ENCODE peak calls at places on chromosomes 2 and 18, in six cellular contexts. One of them, this sample, is unnamed.
A peak's percentile ranks its signal among the peaks of the same experiment; 100 is the strongest.

GRCh38 chr2:240469747-240470146 is 34.3 kb downstream of the GPC1 start:
- DNase-seq in HCT116: no peak
- DNase-seq in K562: no peak
- DNase-seq in H1: no peak
- DNase-seq in HepG2: no peak
- DNase-seq in GM12878: no peak
- DNase-seq in this sample: no peak

GRCh38 chr2:224221455-224221913 is 180.4 kb downstream of the FAM124B start:
- DNase-seq in GM12878: no peak
- DNase-seq in H1: no peak
- DNase-seq in HCT116: no peak
- DNase-seq in HepG2: no peak
- DNase-seq in K562: no peak
- DNase-seq in this sample: peak; percentile 74

GRCh38 chr18:22101731-22102130 is 67.7 kb upstream of the GATA6 start:
- DNase-seq in HCT116: no peak
- DNase-seq in GM12878: no peak
- DNase-seq in H1: no peak
- DNase-seq in HepG2: no peak
- DNase-seq in K562: no peak
- DNase-seq in this sample: no peak

GRCh38 chr2:124534015-124534414 is 508.9 kb downstream of the CNTNAP5 start:
- DNase-seq in K562: no peak
- DNase-seq in H1: no peak
- DNase-seq in HepG2: no peak
- DNase-seq in GM12878: no peak
- DNase-seq in HCT116: no peak
- DNase-seq in this sample: no peak

GRCh38 chr18:37944871-37945270 is 379.3 kb upstream of the CELF4 start:
- DNase-seq in H1: no peak
- DNase-seq in K562: no peak
- DNase-seq in HepG2: no peak
- DNase-seq in GM12878: no peak
- DNase-seq in HCT116: no peak
- DNase-seq in this sample: no peak

GRCh38 chr2:160241251-160242137 is 41.4 kb upstream of the ITGB6 start:
- DNase-seq in H1: no peak
- DNase-seq in HCT116: peak; percentile 56
- DNase-seq in K562: no peak
- DNase-seq in GM12878: no peak
- DNase-seq in HepG2: no peak
- DNase-seq in this sample: no peak

GRCh38 chr2:54274781-54275242 is 18.8 kb upstream of the TSPYL6 start:
- DNase-seq in K562: no peak
- DNase-seq in HCT116: no peak
- DNase-seq in HepG2: no peak
- DNase-seq in GM12878: no peak
- DNase-seq in H1: no peak
- DNase-seq in this sample: no peak

GRCh38 chr2:54859997-54860701 is 136.7 kb downstream of the EML6 start:
- DNase-seq in K562: no peak
- DNase-seq in GM12878: no peak
- DNase-seq in HCT116: no peak
- DNase-seq in HepG2: no peak
- DNase-seq in H1: no peak
- DNase-seq in this sample: no peak

GRCh38 chr2:41101281-41101680 is 649.4 kb upstream of the SLC8A1 start:
- DNase-seq in HepG2: no peak
- DNase-seq in H1: no peak
- DNase-seq in K562: no peak
- DNase-seq in GM12878: no peak
- DNase-seq in HCT116: no peak
- DNase-seq in this sample: no peak

DNA sequence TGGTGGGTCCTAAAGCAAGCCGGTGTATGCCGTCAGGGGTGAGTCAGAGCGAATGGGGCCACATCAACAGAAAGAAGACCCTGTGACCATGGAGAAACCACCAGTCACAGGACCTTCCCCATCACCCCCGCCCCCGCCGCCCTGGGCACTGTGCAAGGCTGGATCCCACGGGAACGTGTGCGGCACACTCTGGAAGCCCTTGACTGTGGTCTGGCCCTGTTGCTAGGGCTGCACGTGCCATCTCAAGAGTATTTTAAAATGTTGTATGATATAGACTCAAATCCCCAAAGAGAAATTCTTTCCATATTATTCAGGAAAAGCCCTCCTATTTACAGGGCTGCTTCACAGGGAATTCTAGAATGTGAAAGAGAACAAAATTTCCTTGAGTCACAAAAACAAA is 174.8 kb downstream of the BCL2 start:
- DNase-seq in K562: no peak
- DNase-seq in H1: no peak
- DNase-seq in GM12878: no peak
- DNase-seq in HepG2: no peak
- DNase-seq in HCT116: no peak
- DNase-seq in this sample: no peak
- TF ChIP-seq ZNF274 in K562: no peak
- TF ChIP-seq ZNF274 in H1: no peak
- TF ChIP-seq ZNF274 in GM12878: no peak
- TF ChIP-seq ZNF274 in HepG2: no peak
- TF ChIP-seq ZNF274 in HCT116: no peak
- TF ChIP-seq ZNF274 in this sample: no peak

DNA sequence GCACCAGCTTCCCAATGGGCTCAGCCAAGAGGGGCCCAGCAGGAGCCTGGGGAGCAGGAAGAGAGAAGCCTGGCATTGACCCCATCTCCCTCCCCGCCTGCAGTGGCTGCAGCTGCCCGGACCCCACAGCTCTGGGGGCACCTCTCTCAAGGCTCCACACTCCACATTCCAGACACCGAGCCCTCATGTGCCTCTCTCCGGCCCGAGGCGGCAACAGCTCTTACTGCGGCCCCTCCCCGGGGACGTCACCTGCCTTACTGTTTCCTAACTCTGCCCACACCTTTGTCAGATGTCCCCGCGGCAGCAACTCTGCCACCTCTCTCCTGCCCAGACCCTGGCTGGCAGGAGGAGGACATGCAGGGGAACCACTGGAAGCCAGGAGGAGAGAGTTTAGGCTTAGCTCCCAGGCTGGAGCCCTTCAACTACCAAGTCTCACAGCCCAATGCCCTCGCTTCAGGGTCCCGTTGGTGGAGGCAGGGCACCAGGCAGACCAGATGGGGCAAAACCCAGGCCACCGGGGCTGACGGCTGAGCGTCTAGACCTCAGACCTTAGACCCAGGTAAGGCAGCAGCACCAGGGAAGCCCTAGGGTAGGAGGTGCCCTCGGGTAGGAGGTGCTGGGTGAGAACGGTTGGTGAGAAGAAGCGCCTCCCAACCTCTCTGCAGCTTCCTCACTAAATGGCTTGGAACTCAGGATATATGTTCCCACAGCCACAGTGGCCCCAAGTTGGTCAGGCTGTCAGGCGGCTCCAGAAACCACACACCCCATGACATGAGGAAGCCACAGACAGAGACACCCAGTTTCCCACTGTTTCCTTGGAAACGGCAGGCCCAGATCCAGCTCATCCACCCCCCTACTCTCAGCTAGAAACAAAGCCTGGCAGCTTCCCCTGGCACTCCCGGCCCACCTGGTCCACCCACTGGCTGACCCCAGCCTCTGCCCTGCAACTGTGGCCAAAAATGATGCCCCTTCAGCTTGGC is 13.3 kb upstream of the MLPH start:
- DNase-seq in GM12878: no peak
- DNase-seq in HCT116: no peak
- DNase-seq in K562: no peak
- DNase-seq in HepG2: no peak
- DNase-seq in H1: no peak
- DNase-seq in this sample: no peak
- H3K9ac ChIP-seq in GM12878: no peak overlapping the region
- H3K9ac ChIP-seq in HCT116: peak overlapping the region; percentile 83
- H3K9ac ChIP-seq in K562: peak overlapping the region; percentile 91
- H3K9ac ChIP-seq in HepG2: no peak overlapping the region
- H3K9ac ChIP-seq in H1: no peak overlapping the region
- H3K9ac ChIP-seq in this sample: peak overlapping the region; percentile 86

GRCh38 chr2:37918742-37919186 is 6.3 kb upstream of the RMDN2 start:
- DNase-seq in HCT116: no peak
- DNase-seq in GM12878: no peak
- DNase-seq in HepG2: peak; percentile 99
- DNase-seq in K562: no peak
- DNase-seq in H1: no peak
- DNase-seq in this sample: no peak

GRCh38 chr2:37923308-37924055 is 1.6 kb upstream of the RMDN2 start:
- DNase-seq in H1: no peak
- DNase-seq in HCT116: no peak
- DNase-seq in GM12878: no peak
- DNase-seq in K562: no peak
- DNase-seq in HepG2: peak; percentile 39
- DNase-seq in this sample: no peak

GRCh38 chr2:37917281-37918228 is 7.5 kb upstream of the RMDN2 start:
- DNase-seq in H1: no peak
- DNase-seq in GM12878: no peak
- DNase-seq in HCT116: no peak
- DNase-seq in K562: no peak
- DNase-seq in HepG2: no peak
- DNase-seq in this sample: no peak

GRCh38 chr2:37919631-37920032 is 5.5 kb upstream of the RMDN2 start:
- DNase-seq in H1: no peak
- DNase-seq in HepG2: peak; percentile 95
- DNase-seq in GM12878: no peak
- DNase-seq in K562: peak; percentile 17
- DNase-seq in HCT116: no peak
- DNase-seq in this sample: no peak

DNA sequence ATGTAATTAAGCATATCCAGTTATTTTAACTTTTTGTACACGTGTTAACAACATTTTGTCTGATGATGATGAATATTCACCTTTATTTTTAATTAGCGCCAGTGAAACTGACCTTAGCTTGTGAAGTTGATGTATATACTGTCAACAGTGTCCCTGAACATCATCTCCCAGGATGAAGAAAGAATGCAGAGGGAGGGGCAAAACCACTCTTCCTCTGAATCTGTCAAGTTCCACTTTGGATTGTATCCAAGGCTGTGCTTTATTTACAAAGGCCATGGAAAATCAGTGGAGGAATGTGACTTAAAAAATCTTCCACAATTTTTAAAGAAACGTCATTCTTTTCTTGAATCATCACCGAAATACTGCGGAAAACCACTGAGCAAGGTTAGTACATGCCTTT is 4.5 kb upstream of the RMDN2 start:
- DNase-seq in H1: no peak
- DNase-seq in HepG2: peak; percentile 93
- DNase-seq in K562: no peak
- DNase-seq in HCT116: no peak
- DNase-seq in GM12878: no peak
- DNase-seq in this sample: no peak
- TF ChIP-seq ZNF274 in H1: no peak
- TF ChIP-seq ZNF274 in HepG2: no peak
- TF ChIP-seq ZNF274 in K562: no peak
- TF ChIP-seq ZNF274 in HCT116: no peak
- TF ChIP-seq ZNF274 in GM12878: no peak
- TF ChIP-seq ZNF274 in this sample: no peak

GRCh38 chr18:35077937-35078336 is 36.7 kb downstream of the MAPRE2 start:
- DNase-seq in GM12878: no peak
- DNase-seq in K562: no peak
- DNase-seq in HCT116: no peak
- DNase-seq in H1: no peak
- DNase-seq in HepG2: no peak
- DNase-seq in this sample: no peak
- H3K9ac ChIP-seq in GM12878: no peak overlapping the region
- H3K9ac ChIP-seq in K562: no peak overlapping the region
- H3K9ac ChIP-seq in HCT116: no peak overlapping the region
- H3K9ac ChIP-seq in H1: no peak overlapping the region
- H3K9ac ChIP-seq in HepG2: no peak overlapping the region
- H3K9ac ChIP-seq in this sample: no peak overlapping the region

This sample was measured in NT2/D1.